ENCODE peak calls at places on chromosomes 16 and 17, in five cellular contexts. O is H9, L is neuronal stem cell, C is trophoblast cell, M is H1. F is an unnamed sample.

GRCh38 chr16:31529398-31530312 is 2.0 kb downstream of the AHSP start:
- DNase-seq in O (peak), L (no peak), C (no peak), M (peak), F (no peak)

GRCh38 chr17:36123431-36123830 is 19.8 kb downstream of the CCL4 start:
- DNase-seq in O (peak), L (no peak), C (no peak), M (no peak), F (no peak)

GRCh38 chr16:3610698-3611144 is 685 bp downstream of the SLX4 start:
- DNase-seq in O (no peak), L (peak), C (no peak), M (no peak), F (no peak)

GRCh38 chr17:49496866-49497146 is 1.7 kb downstream of the NGFR start:
- DNase-seq in O (no peak), L (no peak), C (no peak), M (no peak), F (no peak)

GRCh38 chr17:72608436-72608835 is 484.1 kb downstream of the SLC39A11 start:
- DNase-seq in O (no peak), L (no peak), C (no peak), M (no peak), F (no peak)

GRCh38 chr17:79325707-79326106 is 251.1 kb downstream of the ENGASE start:
- DNase-seq in O (peak), L (peak), C (peak), M (peak), F (no peak)

GRCh38 chr17:50145532-50146229 is 4.8 kb downstream of the PPP1R9B start:
- DNase-seq in O (no peak), L (no peak), C (no peak), M (no peak), F (no peak)

GRCh38 chr16:56709686-56710040 is 20.3 kb upstream of the NUP93 start:
- DNase-seq in O (no peak), L (no peak), C (no peak), M (no peak), F (no peak)

GRCh38 chr17:65431116-65431515 is 130.3 kb downstream of the AXIN2 start:
- DNase-seq in O (no peak), L (no peak), C (no peak), M (no peak), F (no peak)

GRCh38 chr16:2782583-2783351 is 4.6 kb downstream of the PRSS33 start:
- DNase-seq in O (peak), L (no peak), C (no peak), M (no peak), F (no peak)

GRCh38 chr16:13041646-13042045 is 140.2 kb downstream of the SHISA9 start:
- DNase-seq in O (no peak), L (no peak), C (no peak), M (no peak), F (no peak)

GRCh38 chr16:3171855-3172593 is 16.0 kb upstream of the OR1F1 start:
- DNase-seq in O (peak), L (no peak), C (no peak), M (peak), F (peak)

GRCh38 chr16:24070851-24071250 is 185.3 kb upstream of the CACNG3 start:
- DNase-seq in O (peak), L (peak), C (peak), M (peak), F (no peak)

GRCh38 chr16:678858-679807 is 1.1 kb upstream of the STUB1 start:
- DNase-seq in O (peak), L (peak), C (peak), M (peak), F (peak)

GRCh38 chr17:36128411-36128978 is 24.9 kb downstream of the CCL4 start:
- DNase-seq in O (no peak), L (no peak), C (no peak), M (no peak), F (no peak)

GRCh38 chr16:27829975-27830374 is 233.5 kb downstream of the GSG1L start:
- DNase-seq in O (no peak), L (no peak), C (no peak), M (no peak), F (no peak)

GRCh38 chr16:46947900-46948547 is 25.4 kb downstream of the DNAJA2 start:
- DNase-seq in O (no peak), L (peak), C (peak), M (no peak), F (peak)

GRCh38 chr16:55909876-55910275 is 34.7 kb upstream of the CES5A start:
- DNase-seq in O (no peak), L (no peak), C (no peak), M (no peak), F (no peak)

GRCh38 chr17:21282231-21282630 is 2.3 kb upstream of the MAP2K3 start:
- DNase-seq in O (no peak), L (no peak), C (peak), M (no peak), F (peak)

GRCh38 chr17:60128171-60128859 is 21.5 kb upstream of the CA4 start:
- DNase-seq in O (no peak), L (no peak), C (no peak), M (peak), F (no peak)

GRCh38 chr17:75587718-75588545 is at the start of gene MYO15B:
- DNase-seq in O (peak), L (peak), C (peak), M (peak), F (peak)

GRCh38 chr17:81923302-81924260 is 4.0 kb downstream of the MAFG start:
- DNase-seq in O (peak), L (no peak), C (peak), M (no peak), F (peak)

GRCh38 chr16:79847101-79847500 is 246.6 kb upstream of the MAF start:
- DNase-seq in O (no peak), L (no peak), C (no peak), M (no peak), F (no peak)

GRCh38 chr16:1770328-1771071 is 843 bp downstream of the NME3 start:
- DNase-seq in O (peak), L (peak), C (peak), M (peak), F (peak)

GRCh38 chr17:17757391-17757791 is 76.1 kb downstream of the RAI1 start:
- DNase-seq in O (no peak), L (no peak), C (no peak), M (no peak), F (no peak)

GRCh38 chr17:51258756-51259573 is 884 bp downstream of the MBTD1 start:
- DNase-seq in O (peak), L (no peak), C (peak), M (no peak), F (peak)

GRCh38 chr17:35730400-35731005 is 936 bp upstream of the RASL10B start:
- DNase-seq in O (no peak), L (no peak), C (no peak), M (no peak), F (no peak)

GRCh38 chr16:77062878-77063566 is 128.0 kb upstream of the MON1B start:
- DNase-seq in O (no peak), L (no peak), C (no peak), M (no peak), F (peak)

GRCh38 chr17:55322451-55322985 is 57.8 kb downstream of the HLF start:
- DNase-seq in O (no peak), L (no peak), C (no peak), M (no peak), F (no peak)

GRCh38 chr16:89917773-89918452 is 749 bp upstream of the MC1R start:
- DNase-seq in O (peak), L (no peak), C (peak), M (peak), F (peak)

GRCh38 chr17:2282297-2282873 is 21.2 kb downstream of the SMG6 start:
- DNase-seq in O (peak), L (peak), C (peak), M (no peak), F (peak)

GRCh38 chr17:56441331-56441730 is 152.2 kb upstream of the NOG start:
- DNase-seq in O (no peak), L (no peak), C (no peak), M (no peak), F (peak)

GRCh38 chr17:6753006-6753445 is 2.8 kb upstream of the XAF1 start:
- DNase-seq in O (peak), L (peak), C (peak), M (no peak), F (peak)

GRCh38 chr16:962901-963814 is 7.6 kb downstream of the LMF1 start:
- DNase-seq in O (no peak), L (no peak), C (no peak), M (no peak), F (no peak)

GRCh38 chr17:5181509-5182305 is 10.0 kb downstream of the ZNF594 start:
- DNase-seq in O (no peak), L (no peak), C (no peak), M (no peak), F (no peak)

GRCh38 chr16:65392831-65393565 is 271.1 kb upstream of the CDH11 start:
- DNase-seq in O (no peak), L (no peak), C (no peak), M (no peak), F (peak)

DNA sequence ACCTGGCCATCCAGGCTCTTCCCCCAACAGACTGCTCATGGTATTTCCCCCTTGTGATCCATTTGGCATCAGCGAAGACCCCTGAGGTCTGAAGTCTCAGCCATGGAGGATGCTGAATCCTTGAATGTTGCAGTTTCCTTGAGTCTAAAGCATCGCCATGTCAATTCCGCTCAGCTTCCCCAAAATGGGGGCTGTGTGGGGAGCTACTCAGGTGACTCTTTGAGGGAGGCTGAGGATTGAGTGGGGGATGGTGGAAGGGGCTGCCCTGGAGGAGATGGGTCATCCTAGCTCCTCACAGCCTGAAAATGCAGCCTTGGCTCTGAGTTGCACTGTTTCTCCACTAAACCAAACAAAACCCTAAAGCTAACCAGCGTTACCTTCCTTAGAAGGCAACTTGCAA is 2.6 kb downstream of the C16orf78 start:
- DNase-seq in O (no peak), L (no peak), C (no peak), M (peak), F (no peak)
- H2BK12ac ChIP-seq in O (no peak), L (no peak), C (no peak), M (no peak), F (no peak)

GRCh38 chr16:29198731-29199521 is 207.6 kb downstream of the NPIPB11 start:
- DNase-seq in O (peak), L (no peak), C (no peak), M (peak), F (no peak)

GRCh38 chr16:29192329-29193247 is 207.7 kb downstream of the LAT start:
- DNase-seq in O (peak), L (no peak), C (no peak), M (peak), F (no peak)

GRCh38 chr16:29198231-29198630 is 208.3 kb downstream of the NPIPB11 start:
- DNase-seq in O (peak), L (no peak), C (no peak), M (peak), F (no peak)
- H3K27ac ChIP-seq in O (no peak), L (no peak), C (no peak), M (no peak), F (no peak)

GRCh38 chr17:15343749-15344148 is 2.4 kb upstream of the TEKT3 start:
- DNase-seq in O (no peak), L (no peak), C (peak), M (no peak), F (peak)
- H4K91ac ChIP-seq in O (no peak), L (no peak), C (no peak), M (no peak), F (no peak)

GRCh38 chr17:80388175-80388574 is 26.8 kb upstream of the ENDOV start:
- DNase-seq in O (no peak), L (no peak), C (no peak), M (no peak), F (no peak)
- H2BK12ac ChIP-seq in O (no peak), L (no peak), C (no peak), M (no peak), F (no peak)

DNA sequence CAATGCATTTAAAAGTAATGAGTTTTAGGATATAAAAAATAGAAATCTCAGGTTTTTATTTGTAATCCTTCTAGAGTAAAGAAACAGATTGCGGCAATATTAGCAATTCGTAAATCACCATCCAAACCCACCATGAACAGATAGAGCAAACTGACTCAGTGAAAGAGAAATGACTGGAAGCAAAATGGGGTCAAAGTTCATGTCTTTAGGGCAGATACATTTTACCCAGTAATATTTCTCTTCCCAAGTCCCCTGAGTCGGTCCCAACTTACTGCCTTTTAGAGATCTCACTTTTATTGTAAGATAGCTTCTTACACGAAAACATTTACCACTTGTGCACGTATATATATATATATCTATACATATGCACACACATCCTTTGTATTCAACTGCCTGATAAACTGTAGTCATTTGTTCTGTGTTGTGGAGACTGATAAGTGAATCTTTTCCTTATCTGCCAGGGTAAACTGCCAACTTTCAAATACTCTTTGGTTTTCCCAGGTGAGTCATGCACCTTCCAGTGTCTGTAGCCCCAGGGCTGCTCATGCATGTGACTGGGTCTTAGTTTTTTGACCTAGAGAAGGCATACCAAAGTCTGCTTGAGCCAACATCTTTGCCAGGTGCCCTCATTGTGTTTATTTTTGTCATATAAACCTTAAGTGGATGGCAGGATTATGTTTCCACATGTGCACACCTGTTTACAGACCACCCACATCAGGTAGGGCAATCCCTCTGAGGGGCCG is 7.8 kb upstream of the IRF8 start:
- DNase-seq in O (no peak), L (no peak), C (peak), M (no peak), F (no peak)
- H3K27ac ChIP-seq in O (no peak), L (no peak), C (peak), M (no peak), F (no peak)

GRCh38 chr17:77297693-77298666 is 157.2 kb downstream of the SEC14L1 start:
- DNase-seq in O (no peak), L (no peak), C (no peak), M (no peak), F (no peak)
- H4K91ac ChIP-seq in O (no peak), L (no peak), C (no peak), M (no peak), F (no peak)

DNA sequence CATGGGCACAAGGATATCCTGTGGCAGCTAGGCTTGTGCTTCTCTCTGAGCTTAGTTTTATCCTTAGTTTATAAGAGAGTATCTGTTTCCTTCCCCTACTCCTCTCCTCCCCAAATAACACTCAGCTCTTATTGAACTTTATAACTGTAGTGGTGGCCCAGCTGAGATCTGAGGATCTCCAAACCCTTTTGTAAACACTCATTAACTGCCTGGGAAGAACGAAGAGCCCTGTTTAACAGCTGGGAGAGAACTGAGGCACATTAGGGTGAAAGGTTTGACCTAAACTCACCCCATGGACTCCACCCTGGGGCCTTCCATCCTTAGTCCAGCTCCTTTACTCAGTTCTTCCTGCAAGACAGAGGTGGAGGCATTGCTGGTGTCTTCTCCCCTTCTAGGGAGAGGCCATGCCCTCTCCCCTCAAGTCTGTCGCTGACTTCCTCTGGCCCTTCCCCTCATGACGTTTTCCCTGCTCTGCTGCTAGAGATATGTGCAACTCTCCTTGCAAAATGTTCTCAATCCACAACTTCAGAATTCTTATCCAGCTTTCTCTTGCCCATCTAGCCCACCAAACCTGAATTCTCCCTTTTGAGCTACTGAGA is 1.2 kb upstream of the RARA start:
- DNase-seq in O (no peak), L (no peak), C (no peak), M (no peak), F (peak)
- H2BK12ac ChIP-seq in O (no peak), L (no peak), C (no peak), M (peak), F (no peak)

F was measured in mesenchymal stem cell.